ENCODE peak calls at places on chromosomes 11 and 22, in nine cellular contexts. Z, O, F, Y, I, K, B, D and C are unnamed samples.
A peak's percentile ranks its signal among the peaks of the same experiment; 100 is the strongest.

GRCh38 chr22:45101828-45102227 is 61.9 kb upstream of the NUP50 start:
- DNase-seq in D (peak; percentile 14), B (peak; percentile 45), K (peak; percentile 20), I (peak; percentile 71), Y (peak; percentile 81), Z (peak; percentile 46), F (peak; percentile 51), O (peak; percentile 77), C (peak; percentile 31)

GRCh38 chr22:19761500-19762314 is 1.1 kb downstream of the TBX1 start:
- DNase-seq in B (no peak), O (peak; percentile 42), Z (no peak), I (no peak), Y (no peak), F (peak; percentile 31), D (no peak), K (no peak), C (no peak)

GRCh38 chr22:44683237-44683636 is 18.8 kb upstream of the PRR5 start:
- DNase-seq in D (no peak), K (no peak), Y (no peak), O (no peak), B (no peak), Z (no peak), F (no peak), I (no peak), C (no peak)

GRCh38 chr11:66886317-66886588 is 29.4 kb downstream of the LRFN4 start:
- DNase-seq in Z (no peak), Y (no peak), D (no peak), B (no peak), K (no peak), O (no peak), I (no peak), F (no peak), C (no peak)

GRCh38 chr11:47161134-47161854 is 15.4 kb downstream of the ARFGAP2 start:
- DNase-seq in O (peak; percentile 70), B (peak; percentile 73), I (peak; percentile 94), Z (peak; percentile 60), F (peak; percentile 37), D (peak; percentile 65), Y (peak; percentile 86), K (peak; percentile 70), C (peak; percentile 46)

GRCh38 chr11:18230859-18231258 is 5.7 kb downstream of the SAA4 start:
- DNase-seq in O (no peak), Y (no peak), Z (no peak), D (no peak), B (no peak), F (no peak), K (no peak), I (no peak), C (no peak)

GRCh38 chr11:73307323-73308002 is 613 bp upstream of the ARHGEF17 start:
- DNase-seq in F (peak; percentile 89), Z (peak; percentile 98), I (peak; percentile 95), O (peak; percentile 97), K (peak; percentile 100), D (peak; percentile 91), Y (peak; percentile 99), B (peak; percentile 99), C (peak; percentile 95)

GRCh38 chr22:41290262-41291221 is 4.6 kb upstream of the RANGAP1 start:
- DNase-seq in K (no peak), O (no peak), F (peak; percentile 73), Y (peak; percentile 89), Z (peak; percentile 76), D (peak; percentile 93), I (no peak), B (peak; percentile 19), C (no peak)

GRCh38 chr11:66020618-66021357 is 5.5 kb downstream of the CATSPER1 start:
- DNase-seq in O (peak; percentile 30), B (no peak), I (no peak), Y (peak; percentile 47), F (peak; percentile 67), D (peak; percentile 84), K (no peak), Z (peak; percentile 14), C (no peak)

GRCh38 chr22:28917747-28918543 is 34.6 kb downstream of the ZNRF3 start:
- DNase-seq in F (no peak), I (peak; percentile 58), K (peak; percentile 36), B (peak; percentile 49), D (peak; percentile 74), Y (peak; percentile 81), Z (no peak), O (peak; percentile 70), C (no peak)

GRCh38 chr11:128467610-128468041 is 119.7 kb downstream of the ETS1 start:
- DNase-seq in Y (peak; percentile 98), O (no peak), K (peak; percentile 21), I (no peak), F (peak; percentile 85), B (no peak), Z (peak; percentile 51), D (peak; percentile 95), C (no peak)

GRCh38 chr22:38788417-38788816 is 5.5 kb downstream of the DNAL4 start:
- DNase-seq in D (no peak), Z (peak; percentile 75), K (no peak), O (no peak), F (peak; percentile 64), Y (peak; percentile 94), B (no peak), I (no peak), C (no peak)

GRCh38 chr22:46959369-46959768 is 196.9 kb downstream of the TBC1D22A start:
- DNase-seq in F (no peak), I (no peak), O (no peak), K (no peak), B (no peak), Z (no peak), D (no peak), Y (no peak), C (no peak)

GRCh38 chr11:17989306-17989705 is 23.5 kb downstream of the SERGEF start:
- DNase-seq in B (no peak), D (no peak), Y (no peak), O (no peak), F (no peak), Z (no peak), K (no peak), I (no peak), C (no peak)

GRCh38 chr11:75576445-75577049 is 14.5 kb downstream of the SERPINH1 start:
- DNase-seq in Z (no peak), I (peak; percentile 71), F (peak; percentile 37), K (no peak), O (peak; percentile 80), Y (peak; percentile 78), B (no peak), D (peak; percentile 75), C (no peak)

GRCh38 chr11:130677486-130678153 is 229.2 kb downstream of the ADAMTS15 start:
- DNase-seq in Z (peak; percentile 79), B (no peak), K (no peak), O (no peak), D (peak; percentile 98), Y (peak; percentile 95), I (peak; percentile 29), F (peak; percentile 64), C (no peak)

GRCh38 chr11:120867531-120867930 is 156.4 kb upstream of the TBCEL start:
- DNase-seq in Z (no peak), D (no peak), I (no peak), O (no peak), B (no peak), K (no peak), Y (no peak), F (no peak), C (no peak)

GRCh38 chr11:16605440-16605970 is 132.9 kb upstream of the C11orf58 start:
- DNase-seq in B (peak; percentile 57), Y (no peak), Z (no peak), F (no peak), D (peak; percentile 47), O (no peak), K (peak; percentile 40), I (peak; percentile 24), C (no peak)

GRCh38 chr11:59647245-59647965 is 21.4 kb downstream of the PATL1 start:
- DNase-seq in Y (no peak), Z (no peak), O (no peak), I (no peak), D (no peak), K (no peak), F (no peak), B (no peak), C (no peak)

GRCh38 chr11:75602916-75603315 is 40.9 kb downstream of the SERPINH1 start:
- DNase-seq in D (no peak), Z (no peak), O (no peak), B (no peak), K (no peak), Y (peak; percentile 67), I (peak; percentile 23), F (no peak), C (no peak)

GRCh38 chr11:64334764-64335741 is 5.0 kb upstream of the CCDC88B start:
- DNase-seq in Y (peak; percentile 84), D (peak; percentile 99), B (peak; percentile 59), K (no peak), F (peak; percentile 99), I (peak; percentile 70), O (peak; percentile 88), Z (peak; percentile 47), C (peak; percentile 35)

GRCh38 chr11:63608353-63609345 is 5.6 kb downstream of the PLAAT3 start:
- DNase-seq in B (no peak), F (peak; percentile 22), Y (peak; percentile 95), D (peak; percentile 94), I (no peak), K (no peak), Z (no peak), O (no peak), C (no peak)

GRCh38 chr11:69337211-69337721 is 43.3 kb downstream of the MYEOV start:
- DNase-seq in K (no peak), F (peak; percentile 35), Y (peak; percentile 48), I (no peak), Z (no peak), O (no peak), B (no peak), D (no peak), C (no peak)

GRCh38 chr22:24410110-24410856 is 17.1 kb upstream of the ADORA2A start:
- DNase-seq in B (no peak), K (no peak), F (peak; percentile 30), Y (peak; percentile 57), O (no peak), Z (no peak), D (no peak), I (peak; percentile 5), C (no peak)